ENCODE peak calls at places on chromosomes 2 and 18, in nine cellular contexts. One of them, this sample, is unnamed.

GRCh38 chr2:217746741-217747287 is 256.0 kb downstream of the TNS1 start:
- DNase-seq in pons: no peak
- DNase-seq in GM13977: no peak
- DNase-seq in mammary epithelial cell: peak
- DNase-seq in A172: no peak
- DNase-seq in AG04449: no peak
- DNase-seq in stimulated activated CD4-positive, alpha-beta T cell treated with anti-CD3 and anti-CD28 coated beads, Interleukin-1b, Interleukin-23, amount 100 ng/mL, for 24 hours: no peak
- DNase-seq in EL: peak
- DNase-seq in pancreas: no peak
- DNase-seq in this sample: no peak

GRCh38 chr2:202038471-202039277 is 5.0 kb downstream of the FZD7 start:
- DNase-seq in pons: no peak
- DNase-seq in GM13977: no peak
- DNase-seq in mammary epithelial cell: peak
- DNase-seq in A172: peak
- DNase-seq in AG04449: no peak
- DNase-seq in stimulated activated CD4-positive, alpha-beta T cell treated with anti-CD3 and anti-CD28 coated beads, Interleukin-1b, Interleukin-23, amount 100 ng/mL, for 24 hours: no peak
- DNase-seq in EL: peak
- DNase-seq in pancreas: no peak
- DNase-seq in this sample: peak

GRCh38 chr2:119745566-119745965 is 14.2 kb upstream of the PTPN4 start:
- DNase-seq in pons: no peak
- DNase-seq in GM13977: no peak
- DNase-seq in mammary epithelial cell: no peak
- DNase-seq in A172: no peak
- DNase-seq in AG04449: no peak
- DNase-seq in stimulated activated CD4-positive, alpha-beta T cell treated with anti-CD3 and anti-CD28 coated beads, Interleukin-1b, Interleukin-23, amount 100 ng/mL, for 24 hours: no peak
- DNase-seq in EL: no peak
- DNase-seq in pancreas: no peak
- DNase-seq in this sample: no peak

GRCh38 chr2:120908314-120908975 is 172.8 kb downstream of the GLI2 start:
- DNase-seq in pons: no peak
- DNase-seq in GM13977: no peak
- DNase-seq in mammary epithelial cell: no peak
- DNase-seq in A172: no peak
- DNase-seq in AG04449: no peak
- DNase-seq in stimulated activated CD4-positive, alpha-beta T cell treated with anti-CD3 and anti-CD28 coated beads, Interleukin-1b, Interleukin-23, amount 100 ng/mL, for 24 hours: no peak
- DNase-seq in EL: peak
- DNase-seq in pancreas: no peak
- DNase-seq in this sample: no peak

GRCh38 chr2:126910637-126911036 is 11.9 kb downstream of the TEX51 start:
- DNase-seq in pons: no peak
- DNase-seq in GM13977: no peak
- DNase-seq in mammary epithelial cell: no peak
- DNase-seq in A172: no peak
- DNase-seq in AG04449: no peak
- DNase-seq in stimulated activated CD4-positive, alpha-beta T cell treated with anti-CD3 and anti-CD28 coated beads, Interleukin-1b, Interleukin-23, amount 100 ng/mL, for 24 hours: no peak
- DNase-seq in EL: no peak
- DNase-seq in pancreas: no peak
- DNase-seq in this sample: no peak

GRCh38 chr18:32749809-32750208 is 23.0 kb downstream of the KLHL14 start:
- DNase-seq in pons: no peak
- DNase-seq in GM13977: no peak
- DNase-seq in mammary epithelial cell: no peak
- DNase-seq in A172: no peak
- DNase-seq in AG04449: no peak
- DNase-seq in stimulated activated CD4-positive, alpha-beta T cell treated with anti-CD3 and anti-CD28 coated beads, Interleukin-1b, Interleukin-23, amount 100 ng/mL, for 24 hours: no peak
- DNase-seq in EL: no peak
- DNase-seq in pancreas: no peak
- DNase-seq in this sample: no peak

GRCh38 chr2:64888591-64889309 is 100.4 kb upstream of the SLC1A4 start:
- DNase-seq in pons: peak
- DNase-seq in GM13977: no peak
- DNase-seq in mammary epithelial cell: peak
- DNase-seq in A172: peak
- DNase-seq in AG04449: no peak
- DNase-seq in stimulated activated CD4-positive, alpha-beta T cell treated with anti-CD3 and anti-CD28 coated beads, Interleukin-1b, Interleukin-23, amount 100 ng/mL, for 24 hours: no peak
- DNase-seq in EL: peak
- DNase-seq in pancreas: no peak
- DNase-seq in this sample: peak

GRCh38 chr2:157339965-157340655 is 14.5 kb upstream of the ERMN start:
- DNase-seq in pons: no peak
- DNase-seq in GM13977: no peak
- DNase-seq in mammary epithelial cell: no peak
- DNase-seq in A172: no peak
- DNase-seq in AG04449: no peak
- DNase-seq in stimulated activated CD4-positive, alpha-beta T cell treated with anti-CD3 and anti-CD28 coated beads, Interleukin-1b, Interleukin-23, amount 100 ng/mL, for 24 hours: no peak
- DNase-seq in EL: no peak
- DNase-seq in pancreas: no peak
- DNase-seq in this sample: no peak

GRCh38 chr2:164023896-164024295 is 288.1 kb upstream of the FIGN start:
- DNase-seq in pons: no peak
- DNase-seq in GM13977: no peak
- DNase-seq in mammary epithelial cell: no peak
- DNase-seq in A172: no peak
- DNase-seq in AG04449: no peak
- DNase-seq in stimulated activated CD4-positive, alpha-beta T cell treated with anti-CD3 and anti-CD28 coated beads, Interleukin-1b, Interleukin-23, amount 100 ng/mL, for 24 hours: no peak
- DNase-seq in EL: no peak
- DNase-seq in pancreas: no peak
- DNase-seq in this sample: no peak

GRCh38 chr2:127690696-127691095 is 10.6 kb upstream of the SFT2D3 start:
- DNase-seq in pons: no peak
- DNase-seq in GM13977: no peak
- DNase-seq in mammary epithelial cell: no peak
- DNase-seq in A172: no peak
- DNase-seq in AG04449: no peak
- DNase-seq in stimulated activated CD4-positive, alpha-beta T cell treated with anti-CD3 and anti-CD28 coated beads, Interleukin-1b, Interleukin-23, amount 100 ng/mL, for 24 hours: no peak
- DNase-seq in EL: no peak
- DNase-seq in pancreas: no peak
- DNase-seq in this sample: no peak

GRCh38 chr18:4134691-4135090 is 320.4 kb downstream of the DLGAP1 start:
- DNase-seq in pons: no peak
- DNase-seq in GM13977: no peak
- DNase-seq in mammary epithelial cell: no peak
- DNase-seq in A172: no peak
- DNase-seq in AG04449: no peak
- DNase-seq in stimulated activated CD4-positive, alpha-beta T cell treated with anti-CD3 and anti-CD28 coated beads, Interleukin-1b, Interleukin-23, amount 100 ng/mL, for 24 hours: no peak
- DNase-seq in EL: no peak
- DNase-seq in pancreas: no peak
- DNase-seq in this sample: peak

GRCh38 chr18:24378598-24378997 is 19.0 kb downstream of the OSBPL1A start:
- DNase-seq in pons: no peak
- DNase-seq in GM13977: no peak
- DNase-seq in mammary epithelial cell: no peak
- DNase-seq in A172: no peak
- DNase-seq in AG04449: no peak
- DNase-seq in stimulated activated CD4-positive, alpha-beta T cell treated with anti-CD3 and anti-CD28 coated beads, Interleukin-1b, Interleukin-23, amount 100 ng/mL, for 24 hours: no peak
- DNase-seq in EL: no peak
- DNase-seq in pancreas: no peak
- DNase-seq in this sample: no peak

GRCh38 chr2:17422066-17422465 is 96.2 kb downstream of the RAD51AP2 start:
- DNase-seq in pons: no peak
- DNase-seq in GM13977: no peak
- DNase-seq in mammary epithelial cell: no peak
- DNase-seq in A172: no peak
- DNase-seq in AG04449: no peak
- DNase-seq in stimulated activated CD4-positive, alpha-beta T cell treated with anti-CD3 and anti-CD28 coated beads, Interleukin-1b, Interleukin-23, amount 100 ng/mL, for 24 hours: no peak
- DNase-seq in EL: no peak
- DNase-seq in pancreas: no peak
- DNase-seq in this sample: no peak

GRCh38 chr18:67072789-67073188 is 443.7 kb downstream of the DSEL start:
- DNase-seq in pons: no peak
- DNase-seq in GM13977: no peak
- DNase-seq in mammary epithelial cell: no peak
- DNase-seq in A172: no peak
- DNase-seq in AG04449: no peak
- DNase-seq in stimulated activated CD4-positive, alpha-beta T cell treated with anti-CD3 and anti-CD28 coated beads, Interleukin-1b, Interleukin-23, amount 100 ng/mL, for 24 hours: no peak
- DNase-seq in EL: no peak
- DNase-seq in pancreas: no peak
- DNase-seq in this sample: peak

GRCh38 chr18:55748227-55748738 is 160.3 kb upstream of the TCF4 start:
- DNase-seq in pons: no peak
- DNase-seq in GM13977: no peak
- DNase-seq in mammary epithelial cell: no peak
- DNase-seq in A172: peak
- DNase-seq in AG04449: no peak
- DNase-seq in stimulated activated CD4-positive, alpha-beta T cell treated with anti-CD3 and anti-CD28 coated beads, Interleukin-1b, Interleukin-23, amount 100 ng/mL, for 24 hours: no peak
- DNase-seq in EL: no peak
- DNase-seq in pancreas: no peak
- DNase-seq in this sample: no peak

GRCh38 chr18:9901377-9901776 is 12.4 kb upstream of the VAPA start:
- DNase-seq in pons: no peak
- DNase-seq in GM13977: no peak
- DNase-seq in mammary epithelial cell: no peak
- DNase-seq in A172: no peak
- DNase-seq in AG04449: no peak
- DNase-seq in stimulated activated CD4-positive, alpha-beta T cell treated with anti-CD3 and anti-CD28 coated beads, Interleukin-1b, Interleukin-23, amount 100 ng/mL, for 24 hours: no peak
- DNase-seq in EL: no peak
- DNase-seq in pancreas: no peak
- DNase-seq in this sample: peak

GRCh38 chr2:8653485-8653884 is 28.4 kb upstream of the ID2 start:
- DNase-seq in pons: no peak
- DNase-seq in GM13977: no peak
- DNase-seq in mammary epithelial cell: no peak
- DNase-seq in A172: no peak
- DNase-seq in AG04449: no peak
- DNase-seq in stimulated activated CD4-positive, alpha-beta T cell treated with anti-CD3 and anti-CD28 coated beads, Interleukin-1b, Interleukin-23, amount 100 ng/mL, for 24 hours: no peak
- DNase-seq in EL: no peak
- DNase-seq in pancreas: no peak
- DNase-seq in this sample: no peak

GRCh38 chr2:119231975-119232665 is 8.5 kb downstream of the STEAP3 start:
- DNase-seq in pons: no peak
- DNase-seq in GM13977: peak
- DNase-seq in mammary epithelial cell: peak
- DNase-seq in A172: peak
- DNase-seq in AG04449: no peak
- DNase-seq in stimulated activated CD4-positive, alpha-beta T cell treated with anti-CD3 and anti-CD28 coated beads, Interleukin-1b, Interleukin-23, amount 100 ng/mL, for 24 hours: no peak
- DNase-seq in EL: peak
- DNase-seq in pancreas: no peak
- DNase-seq in this sample: no peak

GRCh38 chr2:27903649-27904544 is 13.4 kb downstream of the BABAM2 start:
- DNase-seq in pons: no peak
- DNase-seq in GM13977: no peak
- DNase-seq in mammary epithelial cell: peak
- DNase-seq in A172: peak
- DNase-seq in AG04449: no peak
- DNase-seq in stimulated activated CD4-positive, alpha-beta T cell treated with anti-CD3 and anti-CD28 coated beads, Interleukin-1b, Interleukin-23, amount 100 ng/mL, for 24 hours: peak
- DNase-seq in EL: peak
- DNase-seq in pancreas: no peak
- DNase-seq in this sample: no peak

GRCh38 chr2:71545572-71546274 is 92.4 kb downstream of the DYSF start:
- DNase-seq in pons: peak
- DNase-seq in GM13977: peak
- DNase-seq in mammary epithelial cell: peak
- DNase-seq in A172: peak
- DNase-seq in AG04449: no peak
- DNase-seq in stimulated activated CD4-positive, alpha-beta T cell treated with anti-CD3 and anti-CD28 coated beads, Interleukin-1b, Interleukin-23, amount 100 ng/mL, for 24 hours: peak
- DNase-seq in EL: peak
- DNase-seq in pancreas: no peak
- DNase-seq in this sample: peak

GRCh38 chr2:205774028-205774427 is 91.7 kb downstream of the NRP2 start:
- DNase-seq in pons: no peak
- DNase-seq in GM13977: no peak
- DNase-seq in mammary epithelial cell: no peak
- DNase-seq in A172: no peak
- DNase-seq in AG04449: no peak
- DNase-seq in stimulated activated CD4-positive, alpha-beta T cell treated with anti-CD3 and anti-CD28 coated beads, Interleukin-1b, Interleukin-23, amount 100 ng/mL, for 24 hours: no peak
- DNase-seq in EL: no peak
- DNase-seq in pancreas: no peak
- DNase-seq in this sample: no peak

GRCh38 chr2:109614715-109615636 is 812 bp downstream of the SOWAHC start:
- DNase-seq in pons: no peak
- DNase-seq in GM13977: no peak
- DNase-seq in mammary epithelial cell: peak
- DNase-seq in A172: no peak
- DNase-seq in AG04449: no peak
- DNase-seq in stimulated activated CD4-positive, alpha-beta T cell treated with anti-CD3 and anti-CD28 coated beads, Interleukin-1b, Interleukin-23, amount 100 ng/mL, for 24 hours: no peak
- DNase-seq in EL: peak
- DNase-seq in pancreas: peak
- DNase-seq in this sample: peak

GRCh38 chr2:16079637-16080036 is 139.3 kb downstream of the MYCN start:
- DNase-seq in pons: no peak
- DNase-seq in GM13977: no peak
- DNase-seq in mammary epithelial cell: no peak
- DNase-seq in A172: no peak
- DNase-seq in AG04449: no peak
- DNase-seq in stimulated activated CD4-positive, alpha-beta T cell treated with anti-CD3 and anti-CD28 coated beads, Interleukin-1b, Interleukin-23, amount 100 ng/mL, for 24 hours: no peak
- DNase-seq in EL: no peak
- DNase-seq in pancreas: no peak
- DNase-seq in this sample: no peak

GRCh38 chr18:32920796-32921787 is 148.3 kb upstream of the KLHL14 start:
- DNase-seq in pons: no peak
- DNase-seq in GM13977: no peak
- DNase-seq in mammary epithelial cell: peak
- DNase-seq in A172: peak
- DNase-seq in AG04449: peak
- DNase-seq in stimulated activated CD4-positive, alpha-beta T cell treated with anti-CD3 and anti-CD28 coated beads, Interleukin-1b, Interleukin-23, amount 100 ng/mL, for 24 hours: no peak
- DNase-seq in EL: no peak
- DNase-seq in pancreas: no peak
- DNase-seq in this sample: peak

GRCh38 chr2:173076557-173077345 is 1.1 kb downstream of the MAP3K20 start:
- DNase-seq in pons: peak
- DNase-seq in GM13977: peak
- DNase-seq in mammary epithelial cell: peak
- DNase-seq in A172: peak
- DNase-seq in AG04449: no peak
- DNase-seq in stimulated activated CD4-positive, alpha-beta T cell treated with anti-CD3 and anti-CD28 coated beads, Interleukin-1b, Interleukin-23, amount 100 ng/mL, for 24 hours: peak
- DNase-seq in EL: peak
- DNase-seq in pancreas: peak
- DNase-seq in this sample: peak

This sample was measured in NCI-H69.